ENCODE peak calls at places on chromosomes 7 and 10, in five cellular contexts. S, F, M, Y and T are unnamed samples. For H3K4me1, the result is how much of the 10 kb centered on the place peaks cover.

GRCh38 chr7:107179326-107180163 is 10.7 kb downstream of the HBP1 start:
- DNase-seq in M (peak), F (peak), S (no peak), Y (peak), T (no peak)

GRCh38 chr7:100799037-100799896 is 28.1 kb downstream of the EPHB4 start:
- DNase-seq in S (peak), F (no peak), Y (peak), M (peak), T (peak)

GRCh38 chr7:379456-380225 is 89.7 kb downstream of the FOXL3 start:
- DNase-seq in F (no peak), S (peak), Y (peak), M (no peak), T (no peak)

GRCh38 chr7:51265066-51265907 is 51.3 kb downstream of the COBL start:
- DNase-seq in S (no peak), F (no peak), Y (no peak), M (no peak), T (no peak)

GRCh38 chr10:35726850-35727249 is 84.8 kb upstream of the FZD8 start:
- DNase-seq in M (no peak), F (no peak), S (no peak), Y (no peak), T (no peak)

GRCh38 chr10:12531305-12531738 is 182.0 kb downstream of the CAMK1D start:
- DNase-seq in Y (no peak), S (no peak), M (no peak), F (no peak), T (no peak)

GRCh38 chr10:22849077-22849810 is 78.6 kb upstream of the ARMC3 start:
- DNase-seq in M (no peak), S (no peak), F (no peak), Y (peak), T (no peak)

GRCh38 chr10:74165530-74165901 is 14.5 kb downstream of the ADK start:
- DNase-seq in F (no peak), M (peak), Y (peak), S (no peak), T (no peak)

GRCh38 chr7:1899201-1899600 is 229.1 kb downstream of the ELFN1 start:
- DNase-seq in S (no peak), F (no peak), Y (peak), M (peak), T (no peak)

GRCh38 chr10:98424308-98425254 is 9.6 kb upstream of the PYROXD2 start:
- DNase-seq in S (no peak), F (no peak), M (no peak), Y (no peak), T (no peak)

GRCh38 chr10:87505366-87506113 is 847 bp downstream of the MINPP1 start:
- DNase-seq in M (peak), F (peak), Y (peak), S (peak), T (peak)

GRCh38 chr10:33660329-33660728 is 325.9 kb upstream of the NRP1 start:
- DNase-seq in Y (no peak), M (no peak), S (peak), F (no peak), T (no peak)

GRCh38 chr7:87797798-87798403 is 78.3 kb downstream of the SLC25A40 start:
- DNase-seq in Y (peak), S (peak), F (peak), M (peak), T (peak)

GRCh38 chr7:55488804-55489340 is 83.4 kb downstream of the VOPP1 start:
- DNase-seq in Y (no peak), F (no peak), S (no peak), M (no peak), T (no peak)

GRCh38 chr10:132254841-132255240 is 52.9 kb downstream of the STK32C start:
- DNase-seq in M (no peak), Y (no peak), S (no peak), F (no peak), T (no peak)

GRCh38 chr7:23597908-23598224 is 684 bp downstream of the CCDC126 start:
- DNase-seq in S (no peak), F (no peak), M (no peak), Y (no peak), T (no peak)

GRCh38 chr10:131902691-131903090 is 1.9 kb downstream of the PPP2R2D start:
- DNase-seq in M (no peak), Y (no peak), S (no peak), F (no peak), T (no peak)

GRCh38 chr7:98355250-98355538 is 45.7 kb downstream of the BAIAP2L1 start:
- DNase-seq in S (no peak), Y (no peak), M (no peak), F (no peak), T (no peak)

GRCh38 chr7:122520961-122521555 is 177.9 kb downstream of the RNF133 start:
- DNase-seq in F (no peak), M (no peak), Y (no peak), S (peak), T (no peak)

GRCh38 chr7:69889338-69890080 is 291.2 kb downstream of the AUTS2 start:
- DNase-seq in M (no peak), S (no peak), Y (no peak), F (no peak), T (peak)

GRCh38 chr10:13659887-13660544 is 73.3 kb downstream of the PRPF18 start:
- DNase-seq in F (no peak), Y (peak), M (peak), S (peak), T (peak)

DNA sequence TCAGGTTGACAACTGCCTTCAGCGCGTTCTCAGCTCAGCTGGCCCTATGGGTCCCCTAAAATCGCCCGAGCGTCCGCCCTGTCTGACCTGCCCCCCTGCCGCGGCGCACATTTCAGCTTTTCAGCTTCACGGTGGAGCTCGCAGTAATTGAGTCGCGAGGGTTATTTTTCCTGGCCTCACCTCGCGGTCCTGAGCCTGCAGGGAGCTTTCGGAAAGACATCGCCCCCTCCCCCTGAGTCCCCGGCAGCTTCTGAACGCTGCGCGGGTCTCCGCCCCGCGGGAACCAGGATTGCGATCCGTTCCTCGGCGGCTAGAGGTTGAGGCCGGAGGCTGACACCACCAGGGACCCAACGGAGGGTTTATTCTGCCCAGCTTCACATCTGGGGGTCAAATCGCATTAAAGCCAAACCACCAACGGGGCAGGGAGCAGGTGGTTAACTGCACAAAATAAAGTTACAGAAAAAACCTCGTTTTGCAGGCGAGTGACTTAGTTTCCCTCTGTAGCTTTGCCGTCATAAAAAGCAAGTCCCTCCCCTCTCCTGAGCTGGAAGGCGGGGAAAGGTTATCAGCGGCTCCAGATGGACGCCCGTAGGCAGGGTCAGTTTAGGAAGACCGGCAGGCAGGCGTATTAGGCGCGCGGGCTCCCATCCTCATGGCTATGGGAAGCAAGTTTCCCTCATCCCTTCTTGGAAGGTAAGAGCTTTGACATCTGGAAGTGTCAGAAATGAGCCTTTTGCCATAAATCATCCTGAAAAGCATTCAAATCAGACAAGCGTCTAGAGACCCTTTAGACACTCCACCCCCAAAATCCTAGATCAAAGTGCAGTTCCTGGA is 10.9 kb downstream of the TWIST1 start:
- DNase-seq in S (peak), F (no peak), M (no peak), Y (peak), T (no peak)
- TF ChIP-seq EZH2 in S (peak), F (no peak), M (no peak), Y (no peak), T (no peak)

GRCh38 chr7:123747089-123747488 is 1.7 kb downstream of the WASL start:
- DNase-seq in Y (peak), M (no peak), F (no peak), S (no peak), T (peak)

GRCh38 chr7:123741940-123742339 is 6.9 kb downstream of the WASL start:
- DNase-seq in M (no peak), S (no peak), F (no peak), Y (no peak), T (no peak)

GRCh38 chr7:123746055-123746454 is 2.7 kb downstream of the WASL start:
- DNase-seq in M (no peak), Y (peak), S (peak), F (no peak), T (no peak)

GRCh38 chr7:123745437-123745836 is 3.4 kb downstream of the WASL start:
- DNase-seq in S (no peak), Y (no peak), M (no peak), F (no peak), T (no peak)

DNA sequence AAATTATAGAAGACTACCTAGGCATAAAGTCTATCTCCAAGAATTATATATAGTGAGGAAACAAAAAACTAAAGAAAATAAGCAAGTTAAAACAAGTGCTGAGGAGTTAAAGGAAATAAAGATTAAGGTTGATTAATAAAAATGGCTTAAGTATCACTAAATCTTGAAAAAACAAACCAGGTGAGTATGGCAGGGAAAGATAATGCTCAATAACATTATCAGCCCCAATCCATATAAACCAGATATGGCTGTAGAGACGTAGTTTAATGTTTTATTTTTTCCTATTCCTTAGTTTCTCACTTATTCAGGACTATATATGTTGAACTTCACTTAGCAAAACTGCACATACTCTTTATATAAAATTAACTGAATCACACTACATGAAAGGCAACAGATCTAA is 4.4 kb downstream of the WASL start:
- DNase-seq in S (no peak), F (no peak), M (no peak), Y (no peak), T (no peak)
- H3K4me3 ChIP-seq in S (no peak), F (no peak), M (no peak), Y (no peak), T (no peak)

GRCh38 chr7:112467867-112468266 is 12.9 kb upstream of the LSMEM1 start:
- DNase-seq in Y (no peak), M (no peak), F (no peak), S (no peak), T (no peak)
- H3K4me1 ChIP-seq in Y (under half), M (under half), F (under half), S (under half), T (under half)

GRCh38 chr10:78543749-78544446 is 510.2 kb downstream of the RPS24 start:
- DNase-seq in S (peak), M (no peak), Y (peak), F (no peak), T (no peak)
- TF ChIP-seq EZH2 in S (no peak), M (no peak), Y (no peak), F (no peak), T (no peak)

GRCh38 chr7:5466551-5466950 is 42.9 kb upstream of the TNRC18 start:
- DNase-seq in S (no peak), F (no peak), M (no peak), Y (no peak), T (no peak)

GRCh38 chr7:5470167-5470532 is 46.5 kb upstream of the TNRC18 start:
- DNase-seq in F (no peak), Y (no peak), S (no peak), M (no peak), T (no peak)

GRCh38 chr7:5467645-5468044 is 44.0 kb upstream of the TNRC18 start:
- DNase-seq in Y (no peak), S (no peak), M (no peak), F (no peak), T (no peak)

GRCh38 chr7:5470721-5471311 is 47.2 kb upstream of the TNRC18 start:
- DNase-seq in Y (no peak), F (no peak), S (no peak), M (no peak), T (no peak)

DNA sequence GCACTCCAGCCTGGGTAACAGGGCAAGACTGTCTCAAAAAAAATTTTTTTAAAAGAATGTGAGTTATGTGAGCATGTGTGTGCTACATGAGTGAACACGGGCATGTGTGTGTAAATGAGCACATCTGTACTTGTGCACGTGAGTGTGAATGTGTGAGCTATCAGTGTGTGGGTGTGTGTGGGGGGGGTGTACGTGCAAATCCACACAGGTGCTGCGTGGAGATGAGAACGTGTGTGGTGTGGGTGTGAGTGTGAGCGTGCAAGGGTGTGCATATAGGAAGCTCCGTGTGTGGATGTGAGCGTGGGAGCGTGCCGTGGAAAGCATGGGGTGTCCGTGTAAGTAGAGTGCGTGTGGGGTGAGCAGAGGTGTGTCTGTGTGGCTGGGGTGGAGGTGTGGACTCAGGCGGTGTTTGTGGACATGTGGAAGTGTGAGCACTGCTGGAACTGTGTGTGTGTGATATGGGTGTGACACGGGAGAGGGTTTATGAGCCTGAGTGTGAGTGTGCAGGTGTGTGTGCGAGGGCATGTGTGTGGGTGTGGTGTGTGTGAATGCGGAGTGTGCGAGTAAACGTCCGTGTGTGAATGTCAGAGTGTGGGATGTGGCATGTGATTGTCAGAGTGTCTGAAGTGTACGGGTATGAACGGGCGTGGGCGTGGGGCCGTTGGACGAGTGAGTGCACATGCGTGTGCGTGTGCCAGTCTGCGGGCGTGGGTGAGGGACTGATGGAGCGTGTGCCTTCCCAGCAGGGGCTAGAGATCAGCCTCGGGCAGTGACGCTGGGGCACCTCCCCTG is 45.9 kb upstream of the TNRC18 start:
- DNase-seq in M (no peak), Y (no peak), F (no peak), S (no peak), T (no peak)
- H3K4me3 ChIP-seq in M (no peak), Y (no peak), F (no peak), S (no peak), T (no peak)

GRCh38 chr10:11168423-11169100 is 150.9 kb downstream of the CELF2 start:
- DNase-seq in M (no peak), S (no peak), F (no peak), Y (no peak), T (peak)
- H3K4me1 ChIP-seq in M (under half), S (half or more), F (under half), Y (under half), T (under half)

DNA sequence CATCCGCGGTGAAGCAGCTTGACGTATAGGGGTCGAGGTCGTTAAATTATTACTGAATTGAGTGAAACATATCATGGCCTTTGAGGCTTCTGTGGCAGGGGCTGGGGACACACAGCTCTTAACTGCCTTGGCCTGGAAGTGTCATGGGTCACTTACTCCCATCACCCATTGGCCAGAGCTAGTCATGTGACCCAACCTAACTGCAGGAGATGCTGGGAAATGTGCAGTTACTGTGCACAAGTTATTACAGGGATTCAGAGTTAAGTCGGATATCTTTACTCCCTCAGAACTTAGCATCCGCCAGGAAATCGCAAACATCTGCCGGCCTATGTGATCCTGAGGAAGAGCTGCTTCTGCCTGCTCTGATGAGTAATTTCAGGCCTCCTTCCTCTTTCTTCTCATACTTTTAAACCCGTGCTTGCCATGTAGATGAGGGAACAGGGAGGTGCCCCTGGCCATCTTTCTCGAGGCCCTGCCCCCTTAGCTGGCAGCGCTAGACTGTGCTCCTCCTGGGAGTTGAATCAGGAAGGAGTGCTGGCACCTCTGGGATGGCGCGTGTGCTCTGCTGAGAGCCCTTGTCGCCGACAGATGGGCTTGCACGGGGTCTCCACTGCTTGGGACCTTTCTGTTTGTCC is 203.6 kb downstream of the TCF7L2 start:
- DNase-seq in Y (peak), S (no peak), F (no peak), M (no peak), T (no peak)
- TF ChIP-seq EZH2 in Y (no peak), S (no peak), F (no peak), M (no peak), T (no peak)

GRCh38 chr7:81684513-81685262 is 85.2 kb downstream of the HGF start:
- DNase-seq in F (peak), S (peak), M (peak), Y (peak), T (no peak)
- H3K4me3 ChIP-seq in F (no peak), S (no peak), M (peak), Y (no peak), T (no peak)